ENCODE peak calls at places on chromosomes 13 and 19, in six cellular contexts. One of them, this sample, is unnamed.
A peak's percentile ranks its signal among the peaks of the same experiment; 100 is the strongest.

GRCh38 chr19:6731822-6732221 is 5.6 kb downstream of the GPR108 start:
- DNase-seq in KBM-7: no peak
- DNase-seq in AG08396: no peak
- DNase-seq in SK-N-SH: peak; percentile 9
- DNase-seq in amniotic stem cell: no peak
- DNase-seq in GM13977: no peak
- DNase-seq in this sample: no peak

GRCh38 chr19:13842294-13843103 is 34.4 kb upstream of the NANOS3 start:
- DNase-seq in SK-N-SH: peak; percentile 87
- DNase-seq in AG08396: peak; percentile 90
- DNase-seq in GM13977: peak; percentile 91
- DNase-seq in amniotic stem cell: no peak
- DNase-seq in KBM-7: peak; percentile 43
- DNase-seq in this sample: peak; percentile 76

GRCh38 chr13:73168226-73168992 is 109.6 kb downstream of the KLF5 start:
- DNase-seq in SK-N-SH: no peak
- DNase-seq in amniotic stem cell: no peak
- DNase-seq in KBM-7: no peak
- DNase-seq in GM13977: no peak
- DNase-seq in AG08396: no peak
- DNase-seq in this sample: peak; percentile 33

GRCh38 chr19:58543826-58544590 is at the start of gene TRIM28:
- DNase-seq in amniotic stem cell: no peak
- DNase-seq in SK-N-SH: peak; percentile 100
- DNase-seq in AG08396: peak; percentile 100
- DNase-seq in KBM-7: peak; percentile 99
- DNase-seq in GM13977: peak; percentile 100
- DNase-seq in this sample: peak; percentile 100

GRCh38 chr19:14149509-14149994 is 13.2 kb upstream of the ASF1B start:
- DNase-seq in KBM-7: no peak
- DNase-seq in amniotic stem cell: no peak
- DNase-seq in SK-N-SH: peak; percentile 77
- DNase-seq in GM13977: no peak
- DNase-seq in AG08396: peak; percentile 51
- DNase-seq in this sample: peak; percentile 79

GRCh38 chr19:50777830-50778303 is 7.6 kb downstream of the GPR32 start:
- DNase-seq in KBM-7: no peak
- DNase-seq in SK-N-SH: peak; percentile 54
- DNase-seq in GM13977: peak; percentile 13
- DNase-seq in amniotic stem cell: no peak
- DNase-seq in AG08396: no peak
- DNase-seq in this sample: peak; percentile 85

GRCh38 chr13:44903596-44903995 is 85.7 kb downstream of the NUFIP1 start:
- DNase-seq in amniotic stem cell: peak; percentile 35
- DNase-seq in SK-N-SH: no peak
- DNase-seq in GM13977: no peak
- DNase-seq in KBM-7: no peak
- DNase-seq in AG08396: peak; percentile 76
- DNase-seq in this sample: no peak

GRCh38 chr19:1189419-1189818 is 15.4 kb upstream of the SBNO2 start:
- DNase-seq in KBM-7: no peak
- DNase-seq in GM13977: no peak
- DNase-seq in AG08396: no peak
- DNase-seq in SK-N-SH: no peak
- DNase-seq in amniotic stem cell: no peak
- DNase-seq in this sample: no peak

GRCh38 chr13:109144693-109145437 is 515.5 kb downstream of the MYO16 start:
- DNase-seq in KBM-7: no peak
- DNase-seq in amniotic stem cell: no peak
- DNase-seq in SK-N-SH: no peak
- DNase-seq in GM13977: no peak
- DNase-seq in AG08396: no peak
- DNase-seq in this sample: no peak

GRCh38 chr19:33456845-33457220 is 64.8 kb downstream of the PEPD start:
- DNase-seq in amniotic stem cell: no peak
- DNase-seq in SK-N-SH: no peak
- DNase-seq in GM13977: no peak
- DNase-seq in KBM-7: no peak
- DNase-seq in AG08396: no peak
- DNase-seq in this sample: no peak

GRCh38 chr19:4831351-4832340 is at the start of gene TICAM1:
- DNase-seq in GM13977: peak; percentile 80
- DNase-seq in amniotic stem cell: peak; percentile 57
- DNase-seq in SK-N-SH: peak; percentile 88
- DNase-seq in AG08396: peak; percentile 85
- DNase-seq in KBM-7: peak; percentile 41
- DNase-seq in this sample: peak; percentile 49

GRCh38 chr19:16118489-16119033 is 6.9 kb downstream of the RAB8A start:
- DNase-seq in SK-N-SH: no peak
- DNase-seq in amniotic stem cell: no peak
- DNase-seq in GM13977: peak; percentile 87
- DNase-seq in AG08396: no peak
- DNase-seq in KBM-7: peak; percentile 94
- DNase-seq in this sample: no peak

GRCh38 chr19:31955884-31956283 is 389.5 kb upstream of the ZNF507 start:
- DNase-seq in GM13977: no peak
- DNase-seq in SK-N-SH: no peak
- DNase-seq in KBM-7: no peak
- DNase-seq in amniotic stem cell: no peak
- DNase-seq in AG08396: no peak
- DNase-seq in this sample: no peak

GRCh38 chr13:112792511-112792910 is 102.7 kb downstream of the ATP11A start:
- DNase-seq in GM13977: no peak
- DNase-seq in amniotic stem cell: no peak
- DNase-seq in AG08396: no peak
- DNase-seq in KBM-7: no peak
- DNase-seq in SK-N-SH: no peak
- DNase-seq in this sample: no peak

GRCh38 chr13:102933076-102933922 is 87.5 kb downstream of the ERCC5 start:
- DNase-seq in GM13977: no peak
- DNase-seq in AG08396: no peak
- DNase-seq in KBM-7: no peak
- DNase-seq in SK-N-SH: no peak
- DNase-seq in amniotic stem cell: no peak
- DNase-seq in this sample: no peak

GRCh38 chr19:40759352-40759751 is 8.3 kb downstream of the SNRPA start:
- DNase-seq in GM13977: no peak
- DNase-seq in SK-N-SH: no peak
- DNase-seq in AG08396: no peak
- DNase-seq in KBM-7: no peak
- DNase-seq in amniotic stem cell: no peak
- DNase-seq in this sample: no peak

GRCh38 chr19:48900477-48901452 is 653 bp downstream of the NUCB1 start:
- DNase-seq in amniotic stem cell: no peak
- DNase-seq in AG08396: peak; percentile 56
- DNase-seq in GM13977: peak; percentile 71
- DNase-seq in SK-N-SH: peak; percentile 63
- DNase-seq in KBM-7: peak; percentile 65
- DNase-seq in this sample: peak; percentile 60

GRCh38 chr19:11814707-11815050 is 606 bp downstream of the ZNF440 start:
- DNase-seq in SK-N-SH: no peak
- DNase-seq in AG08396: no peak
- DNase-seq in KBM-7: peak; percentile 18
- DNase-seq in amniotic stem cell: no peak
- DNase-seq in GM13977: peak; percentile 37
- DNase-seq in this sample: peak; percentile 15

GRCh38 chr19:40813182-40813581 is 14.2 kb downstream of the EGLN2 start:
- DNase-seq in KBM-7: no peak
- DNase-seq in AG08396: no peak
- DNase-seq in SK-N-SH: no peak
- DNase-seq in GM13977: no peak
- DNase-seq in amniotic stem cell: no peak
- DNase-seq in this sample: peak; percentile 57

GRCh38 chr13:77827350-77827749 is 91.3 kb downstream of the EDNRB start:
- DNase-seq in amniotic stem cell: no peak
- DNase-seq in GM13977: no peak
- DNase-seq in SK-N-SH: no peak
- DNase-seq in KBM-7: no peak
- DNase-seq in AG08396: no peak
- DNase-seq in this sample: peak; percentile 15

GRCh38 chr19:18385675-18386542 is at the start of gene GDF15:
- DNase-seq in AG08396: peak; percentile 85
- DNase-seq in GM13977: peak; percentile 73
- DNase-seq in KBM-7: no peak
- DNase-seq in amniotic stem cell: no peak
- DNase-seq in SK-N-SH: peak; percentile 76
- DNase-seq in this sample: peak; percentile 36

GRCh38 chr19:45745606-45746005 is 12.4 kb downstream of the MEIOSIN start:
- DNase-seq in AG08396: no peak
- DNase-seq in KBM-7: no peak
- DNase-seq in GM13977: no peak
- DNase-seq in SK-N-SH: no peak
- DNase-seq in amniotic stem cell: no peak
- DNase-seq in this sample: no peak